ENCODE peak calls at places on chromosomes 7 and 10, in four cellular contexts. F is NCI-H2081, V is right atrium auricular region, R is globus pallidus. N is an unnamed sample.

GRCh38 chr10:66586073-66586472 is 339.8 kb upstream of the LRRTM3 start:
- DNase-seq in F (peak; percentile 5), V (no peak), R (no peak), N (peak; percentile 42)

GRCh38 chr7:5170251-5170650 is 19.8 kb upstream of the WIPI2 start:
- DNase-seq in F (no peak), V (no peak), R (no peak), N (no peak)

GRCh38 chr10:110505130-110505815 is 7.6 kb downstream of the DUSP5 start:
- DNase-seq in F (no peak), V (no peak), R (no peak), N (no peak)

GRCh38 chr10:28312572-28312971 is 9.7 kb upstream of the MPP7 start:
- DNase-seq in F (no peak), V (no peak), R (no peak), N (no peak)

GRCh38 chr10:99775850-99776249 is 6.6 kb upstream of the ABCC2 start:
- DNase-seq in F (no peak), V (no peak), R (no peak), N (peak; percentile 78)

GRCh38 chr10:59965899-59966650 is 59.7 kb upstream of the CCDC6 start:
- DNase-seq in F (peak; percentile 19), V (no peak), R (no peak), N (no peak)

GRCh38 chr7:43766564-43766963 is 8.1 kb downstream of the BLVRA start:
- DNase-seq in F (no peak), V (no peak), R (no peak), N (no peak)

GRCh38 chr7:82740246-82740848 is 296.8 kb upstream of the CACNA2D1 start:
- DNase-seq in F (peak; percentile 80), V (no peak), R (peak; percentile 12), N (peak; percentile 69)

GRCh38 chr10:96374985-96375830 is 16.4 kb upstream of the OPALIN start:
- DNase-seq in F (peak; percentile 86), V (peak; percentile 88), R (peak; percentile 90), N (peak; percentile 85)

GRCh38 chr7:142556745-142557144 is 192.5 kb upstream of the PRSS1 start:
- DNase-seq in F (no peak), V (peak; percentile 63), R (no peak), N (peak; percentile 96)

GRCh38 chr10:119166111-119166500 is 592 bp upstream of the SFXN4 start:
- DNase-seq in F (no peak), V (no peak), R (no peak), N (no peak)

GRCh38 chr10:8543361-8544056 is 489.0 kb downstream of the GATA3 start:
- DNase-seq in F (peak; percentile 33), V (no peak), R (no peak), N (peak; percentile 67)

GRCh38 chr7:93407239-93407638 is 167.3 kb downstream of the CALCR start:
- DNase-seq in F (no peak), V (no peak), R (peak; percentile 26), N (no peak)

GRCh38 chr7:42283553-42283952 is 46.5 kb upstream of the GLI3 start:
- DNase-seq in F (no peak), V (no peak), R (no peak), N (no peak)

GRCh38 chr10:69797959-69798358 is 3.7 kb upstream of the COL13A1 start:
- DNase-seq in F (no peak), V (no peak), R (no peak), N (no peak)

GRCh38 chr7:29113384-29114102 is 32.8 kb downstream of the CPVL start:
- DNase-seq in F (peak; percentile 12), V (no peak), R (no peak), N (peak; percentile 90)

GRCh38 chr10:49446031-49446430 is 50.1 kb upstream of the DRGX start:
- DNase-seq in F (no peak), V (no peak), R (no peak), N (no peak)

GRCh38 chr10:46016190-46016589 is 14.2 kb downstream of the NCOA4 start:
- DNase-seq in F (no peak), V (no peak), R (no peak), N (no peak)

GRCh38 chr7:378551-379455 is 88.8 kb downstream of the FOXL3 start:
- DNase-seq in F (no peak), V (no peak), R (no peak), N (no peak)

GRCh38 chr10:126521354-126521753 is 133.1 kb upstream of the ADAM12 start:
- DNase-seq in F (no peak), V (no peak), R (no peak), N (peak; percentile 82)

GRCh38 chr10:2392145-2392812 is 655.0 kb upstream of the ADARB2 start:
- DNase-seq in F (peak; percentile 22), V (no peak), R (no peak), N (no peak)

GRCh38 chr7:139738101-139738489 is 39.7 kb downstream of the HIPK2 start:
- DNase-seq in F (no peak), V (peak; percentile 57), R (peak; percentile 86), N (no peak)

GRCh38 chr10:60818134-60818770 is 40.0 kb downstream of the CDK1 start:
- DNase-seq in F (no peak), V (no peak), R (no peak), N (peak; percentile 71)

GRCh38 chr10:79137826-79138225 is 69.1 kb downstream of the ZMIZ1 start:
- DNase-seq in F (no peak), V (no peak), R (no peak), N (peak; percentile 52)

GRCh38 chr7:20435305-20435704 is 104.6 kb downstream of the ITGB8 start:
- DNase-seq in F (no peak), V (peak; percentile 77), R (no peak), N (no peak)

GRCh38 chr10:8581521-8582225 is 527.2 kb downstream of the GATA3 start:
- DNase-seq in F (no peak), V (no peak), R (no peak), N (peak; percentile 9)